ENCODE peak calls at places on chromosomes 2 and 18, in eight cellular contexts. U is brain microvascular endothelial cell, B is psoas muscle, C is transverse colon, D is IMR-90, F is body of pancreas, Q is heart left ventricle, J is tibial nerve. A is an unnamed sample. For H3K27me3, the result is how much of the 10 kb centered on the place peaks cover.

GRCh38 chr2:64454316-64455030 is 511 bp downstream of the LGALSL start:
- DNase-seq in U (no peak), B (peak), C (peak), D (peak), F (peak), Q (peak), J (no peak), A (no peak)

GRCh38 chr2:73203055-73203681 is 794 bp downstream of the NOTO start:
- DNase-seq in U (no peak), B (no peak), C (no peak), D (no peak), F (no peak), Q (no peak), J (no peak), A (no peak)

GRCh38 chr2:25303517-25304338 is 38.0 kb downstream of the DNMT3A start:
- DNase-seq in U (no peak), B (no peak), C (no peak), D (no peak), F (no peak), Q (no peak), J (no peak), A (no peak)

GRCh38 chr2:185291035-185291647 is 447.5 kb upstream of the FSIP2 start:
- DNase-seq in U (peak), B (no peak), C (peak), D (peak), F (peak), Q (no peak), J (no peak), A (no peak)

GRCh38 chr2:226443112-226443511 is 356.5 kb downstream of the IRS1 start:
- DNase-seq in U (no peak), B (no peak), C (no peak), D (no peak), F (no peak), Q (no peak), J (no peak), A (no peak)

GRCh38 chr18:14944838-14945237 is 196.9 kb downstream of the ANKRD30B start:
- DNase-seq in U (no peak), B (no peak), C (no peak), D (no peak), F (no peak), Q (no peak), J (no peak), A (no peak)

GRCh38 chr2:85712849-85713612 is 18.9 kb downstream of the GNLY start:
- DNase-seq in U (peak), B (peak), C (peak), D (peak), F (peak), Q (no peak), J (no peak), A (peak)

GRCh38 chr2:163771596-163771995 is 35.8 kb upstream of the FIGN start:
- DNase-seq in U (no peak), B (no peak), C (no peak), D (no peak), F (no peak), Q (no peak), J (no peak), A (no peak)

GRCh38 chr2:54871457-54872103 is 148.1 kb downstream of the EML6 start:
- DNase-seq in U (peak), B (no peak), C (no peak), D (peak), F (no peak), Q (no peak), J (no peak), A (no peak)

GRCh38 chr2:214774108-214774507 is 35.4 kb downstream of the BARD1 start:
- DNase-seq in U (no peak), B (no peak), C (no peak), D (peak), F (no peak), Q (no peak), J (no peak), A (no peak)

GRCh38 chr2:3433339-3433699 is 53.8 kb downstream of the TRAPPC12 start:
- DNase-seq in U (no peak), B (no peak), C (no peak), D (no peak), F (no peak), Q (no peak), J (no peak), A (no peak)
- H3K27ac ChIP-seq in U (no peak), B (no peak), C (no peak), D (no peak), F (no peak), Q (peak), J (peak), A (peak)

DNA sequence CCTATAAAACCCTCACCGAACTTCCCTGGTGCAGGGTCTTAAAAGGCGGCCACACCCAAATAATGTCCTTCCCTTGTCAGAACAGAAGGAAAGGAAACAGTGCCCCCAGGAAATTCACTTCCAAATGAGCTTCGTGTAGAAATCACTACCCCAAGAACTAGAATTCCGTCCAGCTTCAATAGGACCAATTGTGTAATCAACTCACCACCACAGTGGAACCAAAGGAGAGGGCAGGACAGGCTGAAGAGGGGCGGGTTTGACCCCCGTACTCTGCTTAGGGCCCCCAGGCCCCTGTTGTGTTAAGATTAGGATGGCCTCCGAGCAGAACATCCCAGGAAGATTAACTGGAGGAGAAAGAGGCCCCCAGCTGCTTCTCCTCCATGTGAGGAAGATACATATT is 24.1 kb downstream of the GPR35 start:
- DNase-seq in U (no peak), B (no peak), C (no peak), D (no peak), F (no peak), Q (no peak), J (no peak), A (no peak)
- H3K27me3 ChIP-seq in U (under half), B (half or more), C (half or more), D (half or more), F (under half), Q (under half), J (under half), A (under half)

GRCh38 chr2:20400787-20401494 is 45.9 kb upstream of the RHOB start:
- DNase-seq in U (no peak), B (no peak), C (no peak), D (peak), F (no peak), Q (no peak), J (no peak), A (peak)
- H3K27ac ChIP-seq in U (no peak), B (no peak), C (no peak), D (no peak), F (no peak), Q (no peak), J (no peak), A (no peak)

GRCh38 chr2:239441724-239442123 is 40.9 kb upstream of the HDAC4 start:
- DNase-seq in U (no peak), B (no peak), C (no peak), D (no peak), F (no peak), Q (no peak), J (no peak), A (peak)

GRCh38 chr2:239441261-239441701 is 40.5 kb upstream of the HDAC4 start:
- DNase-seq in U (no peak), B (no peak), C (no peak), D (no peak), F (no peak), Q (no peak), J (no peak), A (peak)

GRCh38 chr2:239443102-239443620 is 42.3 kb upstream of the HDAC4 start:
- DNase-seq in U (no peak), B (no peak), C (no peak), D (no peak), F (no peak), Q (no peak), J (no peak), A (no peak)

GRCh38 chr2:239440511-239440959 is 39.7 kb upstream of the HDAC4 start:
- DNase-seq in U (no peak), B (no peak), C (no peak), D (no peak), F (no peak), Q (no peak), J (peak), A (peak)

DNA sequence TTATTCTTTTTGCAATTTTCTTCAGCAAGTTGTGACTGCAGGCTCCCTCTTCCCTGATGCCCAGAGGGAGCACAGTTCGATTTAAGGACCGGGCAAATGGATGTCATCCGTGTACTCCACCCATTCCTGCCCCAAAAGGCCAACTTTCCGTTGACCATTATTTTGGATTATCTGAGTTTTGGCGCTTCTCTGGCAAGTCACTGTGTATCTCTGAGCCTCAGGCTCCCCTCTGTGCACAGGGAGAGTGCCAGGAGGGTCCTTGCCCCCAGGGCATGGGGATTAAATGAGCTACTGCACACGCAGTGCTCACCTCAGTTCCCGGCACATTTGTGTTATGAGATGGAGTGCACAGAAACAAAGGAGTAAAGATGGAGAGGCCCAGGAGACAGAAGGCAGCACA is 41.4 kb upstream of the HDAC4 start:
- DNase-seq in U (no peak), B (no peak), C (no peak), D (no peak), F (no peak), Q (no peak), J (no peak), A (no peak)
- H3K27me3 ChIP-seq in U (under half), B (under half), C (under half), D (under half), F (under half), Q (under half), J (under half), A (under half)

GRCh38 chr2:104518256-104518655 is 335.7 kb upstream of the POU3F3 start:
- DNase-seq in U (no peak), B (no peak), C (no peak), D (no peak), F (no peak), Q (no peak), J (no peak), A (no peak)
- H3K27ac ChIP-seq in U (no peak), B (no peak), C (no peak), D (no peak), F (no peak), Q (no peak), J (no peak), A (no peak)

GRCh38 chr2:240338274-240338673 is 97.2 kb upstream of the GPC1 start:
- DNase-seq in U (no peak), B (no peak), C (no peak), D (no peak), F (no peak), Q (no peak), J (no peak), A (no peak)
- H3K27me3 ChIP-seq in U (under half), B (under half), C (under half), D (under half), F (under half), Q (under half), J (under half), A (under half)

GRCh38 chr2:229591611-229592010 is 122.7 kb downstream of the DNER start:
- DNase-seq in U (no peak), B (no peak), C (no peak), D (no peak), F (no peak), Q (no peak), J (no peak), A (no peak)

GRCh38 chr2:229586746-229587705 is 127.3 kb downstream of the DNER start:
- DNase-seq in U (peak), B (peak), C (peak), D (peak), F (peak), Q (peak), J (peak), A (peak)

GRCh38 chr2:229582151-229582550 is 132.2 kb downstream of the DNER start:
- DNase-seq in U (no peak), B (no peak), C (no peak), D (no peak), F (no peak), Q (no peak), J (no peak), A (no peak)

DNA sequence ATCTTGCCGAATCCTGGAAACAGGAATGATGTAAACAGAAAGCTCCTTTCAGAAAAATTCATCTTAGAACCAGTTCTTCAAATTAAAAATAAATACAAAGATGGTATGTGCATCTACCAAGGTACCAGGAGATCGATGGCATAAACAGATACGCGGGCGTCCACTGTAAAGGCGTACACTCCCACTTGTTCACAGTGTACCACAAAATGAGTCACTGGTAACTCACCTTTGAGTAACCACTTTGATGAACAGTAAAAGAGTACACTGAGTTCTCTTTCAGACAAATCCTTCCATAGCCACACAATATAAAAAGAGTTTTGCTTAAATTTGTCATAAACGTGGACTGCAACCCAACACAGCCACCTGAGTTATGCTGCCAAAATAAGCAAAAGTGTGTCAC is 128.3 kb downstream of the DNER start:
- DNase-seq in U (no peak), B (no peak), C (no peak), D (no peak), F (no peak), Q (no peak), J (no peak), A (no peak)
- H3K27ac ChIP-seq in U (no peak), B (no peak), C (no peak), D (no peak), F (no peak), Q (no peak), J (no peak), A (no peak)

DNA sequence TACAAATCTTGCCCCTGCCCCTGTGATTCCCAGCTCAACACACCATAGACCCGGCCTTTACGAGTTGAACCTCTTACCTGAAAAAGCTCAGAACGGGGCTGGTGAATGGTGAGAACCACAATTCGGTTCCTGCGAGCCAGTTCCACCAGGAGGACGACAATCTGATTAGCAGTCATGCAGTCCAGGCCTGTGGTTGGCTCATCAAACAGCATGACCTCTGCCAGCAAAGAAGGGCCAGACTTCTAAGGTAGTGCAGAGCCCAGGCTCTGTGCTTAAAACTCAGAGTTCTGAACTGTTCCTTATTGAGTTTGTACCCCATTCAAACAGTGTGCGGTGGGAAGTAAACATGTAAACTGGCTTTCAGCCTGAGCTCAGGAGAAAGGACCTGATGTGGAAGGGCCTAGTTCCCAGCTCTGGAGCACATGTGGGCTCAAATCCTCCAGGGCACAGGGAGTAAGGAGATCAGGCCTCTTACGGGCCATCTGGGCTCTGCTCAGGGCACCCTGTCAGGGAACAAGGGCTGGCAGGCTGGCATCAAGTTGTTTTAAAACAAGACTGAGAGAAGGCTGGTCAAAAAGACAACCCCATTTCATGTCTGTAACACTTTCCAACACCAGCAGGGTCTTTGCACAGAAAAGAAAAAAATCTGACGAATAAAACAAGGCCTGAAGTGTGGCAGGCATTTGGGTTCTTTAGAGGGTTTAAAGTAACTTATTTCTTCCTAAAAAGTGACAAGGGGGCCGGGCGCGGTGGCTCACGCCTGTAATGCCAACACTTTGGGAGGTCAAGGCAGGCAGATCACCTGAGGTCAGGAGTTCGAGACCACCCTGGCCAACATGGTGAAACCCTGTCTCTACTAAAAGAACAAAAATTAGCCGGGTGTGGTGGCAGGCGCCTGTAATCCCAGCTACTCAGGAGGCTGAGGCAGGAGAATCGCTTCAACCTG is 12.1 kb downstream of the ABCG5 start:
- DNase-seq in U (no peak), B (no peak), C (no peak), D (no peak), F (no peak), Q (no peak), J (no peak), A (no peak)
- H3K27me3 ChIP-seq in U (under half), B (under half), C (under half), D (half or more), F (under half), Q (under half), J (under half), A (under half)

DNA sequence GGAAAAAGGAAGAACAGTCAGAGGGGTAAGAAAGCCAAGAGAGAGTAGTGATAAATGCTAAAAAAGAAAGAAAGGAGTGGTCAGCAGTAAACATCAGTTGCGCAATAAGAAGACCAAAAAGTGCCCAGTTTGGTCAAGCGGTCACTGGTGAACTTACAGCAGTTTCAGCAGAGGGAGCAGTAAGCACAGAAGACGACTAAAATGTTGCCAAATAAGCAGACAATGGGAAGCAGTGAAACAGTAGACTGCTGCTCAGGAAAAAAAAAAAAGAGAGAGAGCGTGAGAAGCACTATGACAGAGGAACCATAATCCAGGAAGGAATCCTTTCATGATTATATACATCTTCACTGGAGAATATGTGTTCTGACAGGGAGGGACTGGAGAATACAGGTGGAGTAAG is 45.8 kb downstream of the DNAJC10 start:
- DNase-seq in U (peak), B (no peak), C (no peak), D (peak), F (no peak), Q (no peak), J (no peak), A (no peak)
- H3K27ac ChIP-seq in U (no peak), B (no peak), C (no peak), D (no peak), F (no peak), Q (peak), J (no peak), A (no peak)